ENCODE peak calls at places on chromosomes 2 and 18, in four cellular contexts. A, B, L and E are unnamed samples.

GRCh38 chr2:201122276-201122675 is 6.3 kb downstream of the CFLAR start:
- DNase-seq in A (no peak), B (no peak), L (no peak), E (no peak)

GRCh38 chr2:113232123-113232522 is 46.6 kb downstream of the PAX8 start:
- DNase-seq in B (no peak), A (no peak), L (no peak), E (no peak)

GRCh38 chr2:233462826-233463470 is 103.6 kb downstream of the USP40 start:
- DNase-seq in A (no peak), B (no peak), L (peak), E (no peak)

GRCh38 chr2:26018184-26018716 is 15.6 kb upstream of the RAB10 start:
- DNase-seq in B (peak), L (peak), A (peak), E (peak)

GRCh38 chr2:153595939-153596338 is 117.4 kb upstream of the RPRM start:
- DNase-seq in L (no peak), B (no peak), A (peak), E (no peak)

GRCh38 chr18:11666176-11666575 is 22.9 kb upstream of the GNAL start:
- DNase-seq in A (no peak), B (no peak), L (no peak), E (no peak)

GRCh38 chr18:54835944-54836343 is 7.7 kb downstream of the RAB27B start:
- DNase-seq in B (no peak), A (no peak), L (no peak), E (no peak)

GRCh38 chr2:1773883-1774282 is 29.6 kb upstream of the PXDN start:
- DNase-seq in L (peak), A (no peak), B (no peak), E (no peak)

GRCh38 chr2:2810504-2810903 is 479.4 kb upstream of the MYT1L start:
- DNase-seq in B (no peak), A (no peak), L (no peak), E (no peak)

GRCh38 chr2:43221660-43222471 is 4.5 kb downstream of the ZFP36L2 start:
- DNase-seq in B (peak), A (peak), L (peak), E (peak)

GRCh38 chr2:119433636-119434327 is 2.1 kb downstream of the TMEM37 start:
- DNase-seq in A (no peak), L (no peak), B (no peak), E (no peak)

GRCh38 chr2:208069186-208069585 is 43.9 kb upstream of the PLEKHM3 start:
- DNase-seq in B (no peak), L (no peak), A (no peak), E (no peak)

GRCh38 chr2:28691774-28692281 is 59.8 kb upstream of the PPP1CB start:
- DNase-seq in A (peak), L (no peak), B (peak), E (peak)

GRCh38 chr18:13541621-13542519 is 184.5 kb downstream of the FAM210A start:
- DNase-seq in A (no peak), L (no peak), B (peak), E (no peak)

GRCh38 chr2:191604154-191604553 is 73.8 kb upstream of the NABP1 start:
- DNase-seq in A (no peak), L (no peak), B (no peak), E (no peak)

GRCh38 chr2:127420039-127420864 is 2.0 kb downstream of the PROC start:
- DNase-seq in B (no peak), L (no peak), A (no peak), E (no peak)

GRCh38 chr2:116761864-116762263 is 1052.6 kb upstream of the DDX18 start:
- DNase-seq in A (no peak), L (no peak), B (no peak), E (no peak)

GRCh38 chr2:136479696-136480095 is 285.6 kb upstream of the THSD7B start:
- DNase-seq in A (no peak), B (no peak), L (no peak), E (no peak)

GRCh38 chr2:50491541-50492114 is 540.3 kb downstream of the NRXN1 start:
- DNase-seq in L (no peak), A (peak), B (peak), E (peak)

GRCh38 chr2:146844226-146844990 is 1000.4 kb upstream of the ACVR2A start:
- DNase-seq in L (no peak), B (peak), A (no peak), E (peak)

GRCh38 chr2:19361325-19361990 is 3.0 kb upstream of the OSR1 start:
- DNase-seq in B (peak), L (no peak), A (no peak), E (no peak)

GRCh38 chr18:53819174-53819573 is 405.3 kb downstream of the MBD2 start:
- DNase-seq in B (no peak), A (no peak), L (no peak), E (no peak)

GRCh38 chr18:46386788-46387187 is 270.2 kb downstream of the LOXHD1 start:
- DNase-seq in B (no peak), A (peak), L (no peak), E (no peak)

GRCh38 chr2:12918841-12919445 is 202.2 kb downstream of the TRIB2 start:
- DNase-seq in L (peak), A (peak), B (peak), E (no peak)

GRCh38 chr18:68676913-68677312 is 38.0 kb downstream of the TMX3 start:
- DNase-seq in L (no peak), B (peak), A (no peak), E (no peak)

GRCh38 chr18:1078301-1078700 is 173.6 kb downstream of the ADCYAP1 start:
- DNase-seq in L (no peak), B (no peak), A (no peak), E (no peak)

DNA sequence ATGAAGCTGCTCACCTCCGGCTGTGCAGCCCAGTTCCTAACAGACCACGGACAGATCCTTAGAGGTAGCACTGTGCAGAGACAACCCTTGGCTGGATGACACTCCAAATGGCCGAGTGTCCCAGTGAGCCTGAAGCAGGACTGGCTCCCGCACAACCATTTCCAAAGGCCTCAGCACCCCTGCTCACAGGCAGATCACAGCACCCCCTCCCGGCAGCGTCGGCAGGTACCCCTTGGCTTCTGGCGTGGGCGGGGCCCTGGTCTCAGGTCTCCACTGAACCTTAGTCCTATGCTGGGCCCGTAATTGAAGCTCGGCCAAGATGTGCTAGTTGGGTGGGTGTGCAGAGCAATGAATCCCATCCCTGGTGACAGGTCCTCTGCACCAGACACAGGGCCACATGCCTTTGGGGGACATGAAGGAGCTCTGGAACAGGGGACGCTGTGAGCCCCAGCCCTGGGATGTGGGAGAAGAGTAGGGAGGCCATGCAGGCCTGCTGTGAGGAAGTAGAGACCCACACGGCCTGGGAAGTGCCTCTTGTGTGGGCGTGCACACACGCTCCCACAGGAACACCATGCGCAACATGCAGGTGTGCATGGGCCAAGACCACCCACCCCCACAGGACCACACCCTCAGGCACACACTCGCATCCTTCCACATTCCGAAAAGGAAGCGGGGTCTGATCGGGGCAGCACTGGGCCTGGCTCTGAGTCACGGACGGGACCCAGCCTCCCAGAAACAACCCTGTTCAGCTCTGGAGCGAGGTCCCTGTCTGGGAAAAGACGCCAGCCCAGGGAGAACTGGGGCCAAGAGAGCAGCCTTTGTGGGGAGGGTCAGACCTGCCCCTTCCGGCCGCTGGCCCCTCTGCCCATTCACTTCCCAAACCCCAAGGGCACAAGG is 2.8 kb downstream of the DUSP2 start:
- DNase-seq in A (no peak), B (no peak), L (peak), E (no peak)
- TF ChIP-seq CTCF in A (no peak), B (no peak), L (no peak), E (no peak)

GRCh38 chr18:77068321-77068841 is 64.2 kb downstream of the MBP start:
- DNase-seq in L (no peak), A (no peak), B (peak), E (no peak)

GRCh38 chr18:77069931-77070330 is 62.7 kb downstream of the MBP start:
- DNase-seq in A (no peak), L (no peak), B (peak), E (no peak)

GRCh38 chr18:77069482-77069881 is 63.1 kb downstream of the MBP start:
- DNase-seq in B (no peak), L (no peak), A (no peak), E (no peak)

GRCh38 chr18:77067315-77068061 is 65.1 kb downstream of the MBP start:
- DNase-seq in B (peak), A (no peak), L (peak), E (peak)

DNA sequence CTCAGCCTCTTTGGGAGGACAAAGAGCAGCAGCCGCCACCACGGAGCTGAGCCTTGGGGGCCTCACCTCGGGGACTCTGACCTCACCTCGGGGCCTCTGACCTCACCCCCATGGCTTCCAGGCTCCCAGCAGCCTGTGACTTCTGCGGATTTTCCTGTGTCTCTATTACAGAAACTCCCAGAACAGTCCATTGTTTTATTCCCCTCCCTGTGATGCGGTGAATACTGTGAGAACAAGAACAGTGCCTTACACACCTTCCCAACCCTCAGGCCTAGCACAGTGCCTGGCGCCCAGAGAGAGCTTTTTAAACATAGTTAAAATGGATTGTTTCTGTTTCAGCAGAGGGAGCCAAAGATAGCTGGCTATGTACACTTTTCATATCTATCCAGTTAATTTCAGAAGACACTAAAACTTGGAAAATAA is 63.7 kb downstream of the MBP start:
- DNase-seq in L (no peak), A (no peak), B (peak), E (no peak)
- TF ChIP-seq CTCF in L (no peak), A (peak), B (peak), E (no peak)

DNA sequence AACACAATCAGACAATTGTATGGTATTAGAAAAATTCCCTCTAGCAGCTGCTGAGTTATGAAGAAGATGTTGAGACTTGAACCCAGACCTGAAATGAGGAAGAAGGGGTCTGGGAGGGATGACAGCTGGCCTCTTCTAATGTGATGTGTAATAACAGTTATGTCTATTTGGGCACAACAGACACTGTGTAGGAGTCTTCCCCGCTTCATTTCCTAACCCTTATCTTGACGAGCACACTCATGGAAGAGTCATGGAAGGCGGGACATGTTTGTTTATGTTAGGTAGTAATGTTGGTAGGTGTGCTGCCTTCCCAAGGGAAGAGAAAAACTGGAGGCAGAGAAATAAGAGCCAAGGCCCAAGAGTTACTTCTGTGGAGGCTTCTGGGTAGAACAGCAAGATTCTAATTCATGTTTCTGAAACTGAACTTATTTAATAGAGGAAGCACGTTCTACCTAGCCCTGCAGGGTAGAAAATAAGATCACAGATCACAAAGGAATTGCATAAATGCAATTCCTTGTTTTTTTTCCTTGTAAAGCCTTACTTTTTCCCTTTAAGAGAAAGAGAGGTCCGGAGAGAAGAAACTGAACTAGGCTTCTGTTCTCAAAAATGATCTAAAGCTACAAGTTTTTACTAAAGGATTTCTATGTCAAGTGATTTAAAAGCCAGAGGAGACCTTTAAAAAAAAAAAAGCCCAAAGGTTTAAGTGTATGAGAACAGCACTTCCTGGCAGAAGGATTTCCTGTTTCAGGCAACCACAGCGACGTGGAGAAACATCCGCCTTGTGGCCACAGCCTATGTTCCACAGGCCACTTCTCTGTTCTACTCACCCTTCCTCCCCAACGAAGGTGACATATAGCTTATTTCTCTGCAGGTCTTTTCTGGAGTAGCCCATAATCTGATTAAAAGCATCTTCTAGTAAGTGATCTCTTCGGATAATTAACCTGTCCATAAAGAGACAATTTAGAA is 68.5 kb upstream of the STK17B start:
- DNase-seq in L (peak), A (no peak), B (peak), E (peak)
- TF ChIP-seq CTCF in L (peak), A (peak), B (peak), E (no peak)

DNA sequence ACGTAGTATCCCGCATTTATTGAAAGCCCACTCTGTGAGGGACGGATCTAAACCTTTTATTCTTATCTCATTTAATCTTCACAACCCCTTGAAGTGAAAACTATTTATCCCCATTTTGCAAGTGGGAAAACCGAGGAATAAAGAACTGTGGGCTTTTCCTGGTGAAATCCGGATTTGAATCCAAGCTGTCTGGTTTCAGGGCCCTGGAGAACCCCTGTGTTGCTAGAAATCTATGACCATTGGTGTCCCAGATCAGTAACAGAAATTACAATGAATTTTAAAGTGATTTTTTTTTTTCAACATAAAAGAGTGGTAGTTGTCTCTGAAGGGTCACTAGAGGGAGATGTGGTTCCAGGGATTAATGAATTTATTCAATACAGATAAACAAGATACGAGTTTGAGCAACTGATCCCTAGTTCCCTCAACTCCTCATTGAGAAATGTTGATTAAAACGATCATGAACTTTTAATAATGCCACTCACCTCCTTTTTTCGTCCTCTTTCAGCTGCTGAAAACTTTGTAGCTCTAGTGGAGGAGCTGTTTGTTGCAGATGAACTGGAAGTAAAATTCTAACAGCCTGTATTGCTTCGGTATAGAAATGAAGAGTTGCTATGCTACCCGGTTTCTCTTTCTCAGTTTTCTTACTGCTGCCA is 940 bp downstream of the XRCC5 start:
- DNase-seq in B (peak), A (peak), L (no peak), E (peak)
- TF ChIP-seq CTCF in B (peak), A (peak), L (peak), E (peak)

GRCh38 chr2:189581354-189582139 is 961 bp upstream of the SLC40A1 start:
- DNase-seq in A (no peak), B (no peak), L (peak), E (peak)

GRCh38 chr2:189579585-189579984 is 1.0 kb downstream of the SLC40A1 start:
- DNase-seq in A (no peak), L (no peak), B (peak), E (no peak)

GRCh38 chr2:189580267-189580661 is 322 bp downstream of the SLC40A1 start:
- DNase-seq in B (peak), A (peak), L (peak), E (no peak)

GRCh38 chr2:189582140-189582825 is 1.7 kb upstream of the SLC40A1 start:
- DNase-seq in A (no peak), B (no peak), L (no peak), E (no peak)

DNA sequence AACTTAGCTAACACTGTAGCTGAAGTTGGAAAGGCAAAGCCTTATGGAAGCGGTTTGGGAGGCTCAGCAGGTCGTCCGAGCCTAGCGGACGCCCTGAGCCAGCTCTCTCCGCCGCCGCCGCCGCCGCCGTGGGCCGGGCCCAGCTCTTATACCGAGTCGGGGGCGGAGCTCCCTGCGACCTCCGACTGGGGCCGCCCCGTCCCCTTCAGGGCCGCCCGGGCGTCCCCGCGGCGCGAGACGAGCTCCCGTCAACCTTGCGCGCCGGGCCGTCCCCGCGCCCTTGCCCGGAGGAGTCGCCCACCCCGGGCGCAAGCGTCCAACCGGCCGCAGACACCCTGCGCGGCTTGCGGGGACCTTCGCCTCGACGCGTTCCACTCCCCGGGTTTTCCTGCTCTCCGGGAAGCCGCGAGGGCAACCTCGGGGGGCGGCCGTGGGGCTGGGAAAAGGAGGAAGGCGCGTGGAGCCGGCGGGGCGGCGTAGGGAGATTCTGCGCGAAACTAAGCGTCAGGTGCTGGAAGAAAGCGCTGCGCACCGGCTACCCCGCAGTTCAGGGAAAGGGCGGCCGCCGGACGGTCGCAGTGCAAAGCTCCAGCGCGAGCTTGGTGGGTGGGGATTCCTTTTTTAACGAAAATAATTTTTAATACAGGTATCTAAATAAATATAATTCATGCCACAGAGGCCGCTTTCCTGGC is at the start of gene SLC40A1:
- DNase-seq in B (peak), L (peak), A (peak), E (peak)
- TF ChIP-seq CTCF in B (no peak), L (no peak), A (no peak), E (no peak)

DNA sequence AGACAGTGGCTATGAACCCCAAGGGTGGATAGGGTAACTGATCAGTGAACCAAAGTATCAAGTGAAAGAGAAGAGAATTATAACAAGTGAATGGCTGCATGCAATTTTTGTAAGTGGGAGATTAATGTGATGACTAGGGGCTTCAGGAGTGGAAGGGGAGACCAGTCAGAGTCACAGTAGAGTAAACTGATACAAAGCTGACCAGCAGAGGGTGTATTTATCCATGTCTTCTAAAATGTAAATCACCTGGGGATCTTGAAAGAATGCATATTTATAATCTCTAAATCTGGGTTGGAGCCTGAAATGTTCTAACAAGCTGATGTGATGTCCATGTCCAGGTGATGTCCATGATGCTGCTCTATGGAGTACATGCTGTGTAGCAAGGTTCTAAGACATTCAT is 1351.3 kb upstream of the CHAC2 start:
- DNase-seq in A (peak), L (no peak), B (peak), E (peak)
- TF ChIP-seq CTCF in A (no peak), L (no peak), B (peak), E (no peak)

GRCh38 chr2:23484767-23485166 is 99.8 kb downstream of the KLHL29 start:
- DNase-seq in B (no peak), A (no peak), L (no peak), E (no peak)

GRCh38 chr2:23484163-23484740 is 99.3 kb downstream of the KLHL29 start:
- DNase-seq in B (no peak), A (no peak), L (no peak), E (no peak)

GRCh38 chr2:23482188-23482587 is 97.2 kb downstream of the KLHL29 start:
- DNase-seq in B (no peak), L (no peak), A (no peak), E (no peak)

GRCh38 chr2:23480991-23481797 is 96.2 kb downstream of the KLHL29 start:
- DNase-seq in L (no peak), B (peak), A (no peak), E (peak)

GRCh38 chr2:23482607-23483006 is 97.6 kb downstream of the KLHL29 start:
- DNase-seq in B (no peak), A (no peak), L (no peak), E (no peak)
- TF ChIP-seq CTCF in B (no peak), A (no peak), L (no peak), E (no peak)